ENCODE peak calls at places on chromosomes 6 and 20, in five cellular contexts. A is iPS DF 6.9, U is left colon, L is T1000, N is Peyer's patch. S is an unnamed sample.

GRCh38 chr20:63980317-63980805 is 571 bp upstream of the PRPF6 start:
- DNase-seq in L (no peak), A (no peak), U (no peak), N (no peak), S (peak; percentile 78)

GRCh38 chr20:49677777-49678758 is 35.6 kb downstream of the B4GALT5 start:
- DNase-seq in A (no peak), N (no peak), L (no peak), U (no peak), S (no peak)

GRCh38 chr6:11427091-11427739 is 110.3 kb upstream of the TMEM170B start:
- DNase-seq in A (no peak), L (no peak), U (no peak), N (no peak), S (no peak)

GRCh38 chr6:41917528-41917927 is 3.4 kb downstream of the MED20 start:
- DNase-seq in N (no peak), L (no peak), A (no peak), U (no peak), S (peak; percentile 88)

GRCh38 chr6:41688256-41688965 is 47.0 kb downstream of the TFEB start:
- DNase-seq in N (no peak), L (no peak), U (no peak), A (no peak), S (no peak)

GRCh38 chr6:680666-681374 is 12.1 kb downstream of the EXOC2 start:
- DNase-seq in A (no peak), L (no peak), N (no peak), U (no peak), S (peak; percentile 54)

GRCh38 chr6:15956205-15957106 is 172.4 kb upstream of the MYLIP start:
- DNase-seq in L (no peak), A (no peak), N (peak; percentile 75), U (peak; percentile 84), S (no peak)

GRCh38 chr6:7541175-7542064 is at the start of gene DSP:
- DNase-seq in A (no peak), U (peak; percentile 87), N (peak; percentile 95), L (no peak), S (peak; percentile 93)

GRCh38 chr20:31872406-31872805 is 2.0 kb downstream of the TTLL9 start:
- DNase-seq in A (no peak), N (no peak), L (no peak), U (no peak), S (no peak)

GRCh38 chr6:166989427-166990034 is 9.7 kb upstream of the CEP43 start:
- DNase-seq in U (no peak), L (no peak), A (no peak), N (no peak), S (peak; percentile 11)

GRCh38 chr6:119575721-119576120 is 226.2 kb upstream of the MAN1A1 start:
- DNase-seq in L (peak; percentile 65), N (no peak), U (no peak), A (no peak), S (peak; percentile 93)

GRCh38 chr6:18493421-18493891 is 106.3 kb downstream of the RNF144B start:
- DNase-seq in A (no peak), U (no peak), N (no peak), L (no peak), S (peak; percentile 34)

GRCh38 chr20:53751394-53752368 is 158.0 kb upstream of the ZNF217 start:
- DNase-seq in N (no peak), U (no peak), A (no peak), L (no peak), S (no peak)

GRCh38 chr20:957544-957943 is 41.4 kb upstream of the ANGPT4 start:
- DNase-seq in N (no peak), U (no peak), A (no peak), L (no peak), S (no peak)

GRCh38 chr20:40538126-40538525 is 150.9 kb downstream of the MAFB start:
- DNase-seq in N (no peak), U (no peak), L (no peak), A (no peak), S (no peak)

GRCh38 chr20:62893700-62894099 is 32.1 kb upstream of the TCFL5 start:
- DNase-seq in A (no peak), N (no peak), U (no peak), L (no peak), S (no peak)

GRCh38 chr6:99882151-99882702 is 111.8 kb downstream of the MCHR2 start:
- DNase-seq in U (no peak), L (no peak), N (no peak), A (no peak), S (no peak)

GRCh38 chr20:23445596-23446217 is 6.2 kb downstream of the CSTL1 start:
- DNase-seq in U (no peak), N (no peak), L (peak; percentile 18), A (no peak), S (peak; percentile 84)

GRCh38 chr6:38612386-38612965 is 27.3 kb downstream of the BTBD9 start:
- DNase-seq in A (no peak), N (no peak), L (no peak), U (no peak), S (peak; percentile 10)

GRCh38 chr6:112983741-112984221 is 636.7 kb downstream of the RFPL4B start:
- DNase-seq in A (no peak), L (peak; percentile 2), N (no peak), U (no peak), S (peak; percentile 3)

GRCh38 chr6:66578362-66578761 is 871.3 kb upstream of the EYS start:
- DNase-seq in L (no peak), U (no peak), N (no peak), A (no peak), S (no peak)

GRCh38 chr20:25278636-25279361 is 30.9 kb downstream of the PYGB start:
- DNase-seq in U (peak; percentile 26), A (no peak), N (peak; percentile 43), L (no peak), S (no peak)

GRCh38 chr20:37945034-37945660 is 42.2 kb downstream of the VSTM2L start:
- DNase-seq in N (no peak), U (no peak), A (no peak), L (no peak), S (no peak)

GRCh38 chr6:93581371-93581770 is 162.0 kb upstream of the EPHA7 start:
- DNase-seq in U (no peak), N (no peak), A (no peak), L (no peak), S (no peak)

GRCh38 chr6:130527173-130527572 is 161.4 kb downstream of the TMEM200A start:
- DNase-seq in U (no peak), N (no peak), A (no peak), L (no peak), S (no peak)

GRCh38 chr6:106448000-106448426 is 87.5 kb downstream of the CRYBG1 start:
- DNase-seq in A (no peak), L (no peak), U (peak; percentile 38), N (peak; percentile 51), S (no peak)

GRCh38 chr6:38259736-38260135 is 380.0 kb downstream of the BTBD9 start:
- DNase-seq in L (no peak), U (no peak), A (no peak), N (no peak), S (peak; percentile 56)

GRCh38 chr6:30260036-30260504 is 46.9 kb upstream of the TRIM26 start:
- DNase-seq in L (no peak), U (no peak), N (no peak), A (no peak), S (no peak)

GRCh38 chr6:131776986-131777385 is 30.8 kb upstream of the ENPP1 start:
- DNase-seq in L (no peak), N (no peak), U (peak; percentile 38), A (no peak), S (no peak)

GRCh38 chr6:44428682-44429081 is 41.2 kb downstream of the CDC5L start:
- DNase-seq in A (no peak), L (no peak), U (no peak), N (no peak), S (no peak)

GRCh38 chr6:145761584-145761983 is 26.3 kb upstream of the EPM2A start:
- DNase-seq in N (no peak), L (no peak), A (no peak), U (no peak), S (no peak)

GRCh38 chr6:3623451-3624267 is 127.9 kb downstream of the PXDC1 start:
- DNase-seq in A (no peak), U (no peak), L (no peak), N (no peak), S (no peak)

GRCh38 chr6:23696946-23697345 is 429.1 kb upstream of the NRSN1 start:
- DNase-seq in N (no peak), L (no peak), A (no peak), U (no peak), S (no peak)

GRCh38 chr20:33663161-33664084 is 1.3 kb downstream of the C20orf144 start:
- DNase-seq in L (peak; percentile 68), U (peak; percentile 82), A (no peak), N (peak; percentile 91), S (peak; percentile 71)

GRCh38 chr6:54053893-54054391 is 57.3 kb upstream of the MLIP start:
- DNase-seq in A (no peak), N (no peak), L (peak; percentile 35), U (peak; percentile 71), S (peak; percentile 93)

GRCh38 chr20:45611054-45611453 is 18.5 kb upstream of the WFDC10A start:
- DNase-seq in A (no peak), N (no peak), L (no peak), U (no peak), S (peak; percentile 97)

GRCh38 chr6:52285174-52286068 is 879 bp upstream of the MCM3 start:
- DNase-seq in N (no peak), L (no peak), A (no peak), U (no peak), S (no peak)